ENCODE peak calls at places on chromosomes 1 and 21, in seven cellular contexts. One of them, this sample, is unnamed. For H3K4me1, the result is how much of the 10 kb centered on the place peaks cover.

GRCh38 chr1:151106891-151107290 is 36.3 kb downstream of the GABPB2 start:
- DNase-seq in transverse colon: no peak
- DNase-seq in ovary: no peak
- DNase-seq in body of pancreas: no peak
- DNase-seq in A549: no peak
- DNase-seq in breast epithelium: no peak
- DNase-seq in thyroid gland: no peak
- DNase-seq in this sample: no peak

GRCh38 chr21:38925923-38926322 is 120.2 kb downstream of the ETS2 start:
- DNase-seq in transverse colon: peak
- DNase-seq in ovary: peak
- DNase-seq in body of pancreas: peak
- DNase-seq in A549: no peak
- DNase-seq in breast epithelium: no peak
- DNase-seq in thyroid gland: no peak
- DNase-seq in this sample: no peak

GRCh38 chr1:93531193-93531592 is 83.3 kb downstream of the FNBP1L start:
- DNase-seq in transverse colon: no peak
- DNase-seq in ovary: no peak
- DNase-seq in body of pancreas: no peak
- DNase-seq in A549: no peak
- DNase-seq in breast epithelium: no peak
- DNase-seq in thyroid gland: no peak
- DNase-seq in this sample: no peak

GRCh38 chr1:109653286-109653685 is 2.6 kb upstream of the GSTM4 start:
- DNase-seq in transverse colon: no peak
- DNase-seq in ovary: no peak
- DNase-seq in body of pancreas: no peak
- DNase-seq in A549: no peak
- DNase-seq in breast epithelium: no peak
- DNase-seq in thyroid gland: no peak
- DNase-seq in this sample: no peak

GRCh38 chr1:92481598-92482403 is 4.9 kb downstream of the GFI1 start:
- DNase-seq in transverse colon: no peak
- DNase-seq in ovary: no peak
- DNase-seq in body of pancreas: no peak
- DNase-seq in A549: no peak
- DNase-seq in breast epithelium: no peak
- DNase-seq in thyroid gland: no peak
- DNase-seq in this sample: no peak

GRCh38 chr1:21672478-21673276 is 3.5 kb upstream of the RAP1GAP start:
- DNase-seq in transverse colon: no peak
- DNase-seq in ovary: no peak
- DNase-seq in body of pancreas: no peak
- DNase-seq in A549: no peak
- DNase-seq in breast epithelium: no peak
- DNase-seq in thyroid gland: no peak
- DNase-seq in this sample: no peak

GRCh38 chr1:100799548-100799947 is 80.0 kb downstream of the VCAM1 start:
- DNase-seq in transverse colon: no peak
- DNase-seq in ovary: no peak
- DNase-seq in body of pancreas: no peak
- DNase-seq in A549: no peak
- DNase-seq in breast epithelium: no peak
- DNase-seq in thyroid gland: no peak
- DNase-seq in this sample: no peak

GRCh38 chr1:117060441-117061317 is 553 bp downstream of the TTF2 start:
- DNase-seq in transverse colon: peak
- DNase-seq in ovary: no peak
- DNase-seq in body of pancreas: no peak
- DNase-seq in A549: peak
- DNase-seq in breast epithelium: no peak
- DNase-seq in thyroid gland: peak
- DNase-seq in this sample: peak

GRCh38 chr1:52674497-52675384 is 23.4 kb downstream of the COA7 start:
- DNase-seq in transverse colon: no peak
- DNase-seq in ovary: no peak
- DNase-seq in body of pancreas: no peak
- DNase-seq in A549: no peak
- DNase-seq in breast epithelium: no peak
- DNase-seq in thyroid gland: no peak
- DNase-seq in this sample: no peak

GRCh38 chr1:208030320-208031091 is 119.6 kb upstream of the CD34 start:
- DNase-seq in transverse colon: peak
- DNase-seq in ovary: peak
- DNase-seq in body of pancreas: no peak
- DNase-seq in A549: no peak
- DNase-seq in breast epithelium: no peak
- DNase-seq in thyroid gland: no peak
- DNase-seq in this sample: no peak

GRCh38 chr1:56376188-56376984 is 203.0 kb downstream of the PLPP3 start:
- DNase-seq in transverse colon: peak
- DNase-seq in ovary: peak
- DNase-seq in body of pancreas: no peak
- DNase-seq in A549: no peak
- DNase-seq in breast epithelium: no peak
- DNase-seq in thyroid gland: peak
- DNase-seq in this sample: no peak
- H3K27ac ChIP-seq in transverse colon: peak
- H3K27ac ChIP-seq in ovary: no peak
- H3K27ac ChIP-seq in body of pancreas: no peak
- H3K27ac ChIP-seq in A549: peak
- H3K27ac ChIP-seq in breast epithelium: peak
- H3K27ac ChIP-seq in thyroid gland: no peak
- H3K27ac ChIP-seq in this sample: no peak

DNA sequence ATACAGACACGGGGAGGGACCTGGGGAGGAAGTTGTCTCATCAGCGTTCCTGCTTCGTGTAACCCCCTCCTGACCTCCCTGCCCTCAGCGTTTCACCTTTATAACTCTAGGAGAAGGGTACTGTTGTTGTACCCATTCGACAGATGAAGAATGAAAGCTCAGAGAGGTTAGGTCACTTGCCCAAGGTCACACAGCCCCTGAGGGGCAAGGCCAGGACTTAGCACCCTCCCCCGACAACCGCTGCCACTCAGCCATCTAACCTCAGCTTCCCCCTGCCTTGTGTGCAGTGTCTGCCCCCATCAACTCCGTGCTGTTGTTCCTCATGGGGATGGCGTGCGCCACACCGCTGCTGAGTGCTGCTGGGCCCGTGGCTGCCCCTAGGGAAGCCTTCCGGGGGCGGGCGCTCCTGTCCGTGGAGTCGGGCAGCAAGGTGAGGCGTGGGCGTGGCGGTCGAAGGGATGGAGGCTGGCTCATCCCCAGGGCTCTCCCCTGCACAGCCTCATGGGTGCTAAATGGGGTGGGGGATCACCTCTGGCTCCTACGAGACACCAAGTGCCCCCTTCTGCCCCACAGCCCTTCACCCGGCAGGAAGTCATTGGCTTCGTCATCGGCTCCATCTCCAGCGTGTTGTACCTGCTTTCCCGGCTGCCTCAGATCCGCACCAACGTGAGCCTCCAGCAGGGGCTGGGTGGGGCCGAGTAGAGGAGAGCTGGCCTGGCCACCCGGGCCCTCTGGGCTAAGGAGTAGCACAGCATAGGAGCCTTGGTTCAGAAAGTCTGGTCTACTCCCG is 14.0 kb downstream of the SLC66A1 start:
- DNase-seq in transverse colon: no peak
- DNase-seq in ovary: no peak
- DNase-seq in body of pancreas: no peak
- DNase-seq in A549: no peak
- DNase-seq in breast epithelium: no peak
- DNase-seq in thyroid gland: no peak
- DNase-seq in this sample: no peak
- TF ChIP-seq POLR2A in transverse colon: no peak
- TF ChIP-seq POLR2A in ovary: no peak
- TF ChIP-seq POLR2A in body of pancreas: no peak
- TF ChIP-seq POLR2A in A549: no peak
- TF ChIP-seq POLR2A in breast epithelium: no peak
- TF ChIP-seq POLR2A in thyroid gland: no peak
- TF ChIP-seq POLR2A in this sample: no peak

GRCh38 chr1:198656500-198656932 is 17.7 kb downstream of the PTPRC start:
- DNase-seq in transverse colon: peak
- DNase-seq in ovary: no peak
- DNase-seq in body of pancreas: no peak
- DNase-seq in A549: no peak
- DNase-seq in breast epithelium: no peak
- DNase-seq in thyroid gland: peak
- DNase-seq in this sample: no peak

GRCh38 chr1:198657550-198658064 is 18.8 kb downstream of the PTPRC start:
- DNase-seq in transverse colon: no peak
- DNase-seq in ovary: no peak
- DNase-seq in body of pancreas: no peak
- DNase-seq in A549: peak
- DNase-seq in breast epithelium: no peak
- DNase-seq in thyroid gland: no peak
- DNase-seq in this sample: no peak

GRCh38 chr1:198653815-198654413 is 15.1 kb downstream of the PTPRC start:
- DNase-seq in transverse colon: no peak
- DNase-seq in ovary: no peak
- DNase-seq in body of pancreas: no peak
- DNase-seq in A549: no peak
- DNase-seq in breast epithelium: no peak
- DNase-seq in thyroid gland: no peak
- DNase-seq in this sample: no peak

GRCh38 chr1:198651685-198652400 is 13.0 kb downstream of the PTPRC start:
- DNase-seq in transverse colon: no peak
- DNase-seq in ovary: no peak
- DNase-seq in body of pancreas: no peak
- DNase-seq in A549: no peak
- DNase-seq in breast epithelium: no peak
- DNase-seq in thyroid gland: no peak
- DNase-seq in this sample: no peak

DNA sequence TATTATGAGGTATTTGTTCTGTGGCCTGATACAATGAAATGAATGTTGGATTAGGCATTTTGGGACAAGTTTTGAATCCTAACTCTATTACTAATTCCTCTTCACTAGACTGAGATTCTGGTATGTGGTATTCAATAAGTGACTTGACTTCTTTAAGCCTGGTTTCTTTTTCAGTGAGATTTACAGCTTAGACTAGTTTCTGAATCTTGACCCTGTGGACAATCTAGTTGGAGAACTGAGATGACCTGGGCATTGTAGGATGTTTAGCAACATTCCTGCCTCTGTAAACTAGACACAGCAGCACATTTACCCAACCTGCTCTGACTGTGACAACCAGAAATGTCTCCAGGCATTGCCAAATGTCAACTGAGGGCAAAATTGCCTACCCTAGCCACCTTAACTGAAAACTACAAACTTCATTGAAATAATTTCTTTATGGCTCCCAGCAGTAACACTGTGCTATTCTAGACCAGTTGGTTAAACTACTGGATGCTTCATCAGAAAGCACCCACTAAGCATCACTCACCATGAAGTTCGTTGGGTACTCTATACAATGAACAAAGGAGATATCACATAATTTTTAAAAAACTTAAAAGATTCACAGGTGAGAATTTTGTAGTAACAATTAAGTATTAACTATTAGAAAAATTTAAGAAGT is 16.8 kb downstream of the PTPRC start:
- DNase-seq in transverse colon: no peak
- DNase-seq in ovary: no peak
- DNase-seq in body of pancreas: no peak
- DNase-seq in A549: no peak
- DNase-seq in breast epithelium: no peak
- DNase-seq in thyroid gland: no peak
- DNase-seq in this sample: no peak
- H3K4me1 ChIP-seq in transverse colon: under half
- H3K4me1 ChIP-seq in ovary: under half
- H3K4me1 ChIP-seq in body of pancreas: under half
- H3K4me1 ChIP-seq in A549: under half
- H3K4me1 ChIP-seq in breast epithelium: under half
- H3K4me1 ChIP-seq in thyroid gland: under half
- H3K4me1 ChIP-seq in this sample: under half

DNA sequence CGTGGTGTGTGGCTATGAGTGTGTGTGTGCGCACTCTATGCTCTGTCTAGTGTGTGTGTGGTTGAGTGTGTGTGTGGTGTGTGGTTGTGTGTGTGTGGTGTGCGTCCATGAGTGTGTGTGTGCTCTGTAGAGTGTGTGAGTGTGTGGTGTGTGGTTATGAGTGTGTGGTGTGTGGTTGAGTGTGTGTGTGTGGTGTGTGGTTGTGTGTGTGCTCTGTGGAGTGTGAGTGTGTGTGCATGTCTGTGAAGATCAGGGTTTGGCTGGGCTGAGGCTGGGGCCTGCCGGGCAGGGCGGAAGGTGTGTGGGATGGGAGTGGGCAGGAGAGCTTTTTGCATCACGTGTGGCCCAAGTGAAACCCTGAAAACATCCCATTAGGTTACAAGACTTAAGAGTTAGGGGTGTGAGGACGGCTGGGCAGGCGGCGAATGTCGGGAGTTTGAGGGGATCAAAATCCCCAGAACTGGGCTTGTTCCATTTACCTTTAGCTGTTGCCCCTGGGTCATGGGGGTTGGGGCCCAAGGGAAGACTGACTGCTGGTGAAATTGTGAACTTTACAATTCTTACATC is 2.9 kb upstream of the FCMR start:
- DNase-seq in transverse colon: no peak
- DNase-seq in ovary: no peak
- DNase-seq in body of pancreas: no peak
- DNase-seq in A549: no peak
- DNase-seq in breast epithelium: no peak
- DNase-seq in thyroid gland: no peak
- DNase-seq in this sample: no peak
- H3K27ac ChIP-seq in transverse colon: peak
- H3K27ac ChIP-seq in ovary: no peak
- H3K27ac ChIP-seq in body of pancreas: no peak
- H3K27ac ChIP-seq in A549: no peak
- H3K27ac ChIP-seq in breast epithelium: no peak
- H3K27ac ChIP-seq in thyroid gland: no peak
- H3K27ac ChIP-seq in this sample: no peak

GRCh38 chr21:15063081-15063820 is 1.5 kb downstream of the NRIP1 start:
- DNase-seq in transverse colon: no peak
- DNase-seq in ovary: peak
- DNase-seq in body of pancreas: no peak
- DNase-seq in A549: no peak
- DNase-seq in breast epithelium: no peak
- DNase-seq in thyroid gland: peak
- DNase-seq in this sample: peak

GRCh38 chr21:15066231-15066577 is 1.4 kb upstream of the NRIP1 start:
- DNase-seq in transverse colon: no peak
- DNase-seq in ovary: no peak
- DNase-seq in body of pancreas: no peak
- DNase-seq in A549: no peak
- DNase-seq in breast epithelium: no peak
- DNase-seq in thyroid gland: no peak
- DNase-seq in this sample: no peak

GRCh38 chr21:15064576-15065380 is at the start of gene NRIP1:
- DNase-seq in transverse colon: peak
- DNase-seq in ovary: peak
- DNase-seq in body of pancreas: peak
- DNase-seq in A549: peak
- DNase-seq in breast epithelium: peak
- DNase-seq in thyroid gland: peak
- DNase-seq in this sample: peak

GRCh38 chr21:15063821-15064575 is 802 bp downstream of the NRIP1 start:
- DNase-seq in transverse colon: peak
- DNase-seq in ovary: no peak
- DNase-seq in body of pancreas: peak
- DNase-seq in A549: no peak
- DNase-seq in breast epithelium: peak
- DNase-seq in thyroid gland: peak
- DNase-seq in this sample: peak

GRCh38 chr21:15065381-15066230 is 806 bp upstream of the NRIP1 start:
- DNase-seq in transverse colon: peak
- DNase-seq in ovary: peak
- DNase-seq in body of pancreas: peak
- DNase-seq in A549: peak
- DNase-seq in breast epithelium: peak
- DNase-seq in thyroid gland: peak
- DNase-seq in this sample: peak
- TF ChIP-seq POLR2A in transverse colon: peak
- TF ChIP-seq POLR2A in ovary: peak
- TF ChIP-seq POLR2A in body of pancreas: peak
- TF ChIP-seq POLR2A in A549: peak
- TF ChIP-seq POLR2A in breast epithelium: no peak
- TF ChIP-seq POLR2A in thyroid gland: peak
- TF ChIP-seq POLR2A in this sample: no peak